ENCODE peak calls at places on chromosome 11, in seven cellular contexts. One of them, this sample, is unnamed.

GRCh38 chr11:86160546-86161149 is 83.9 kb upstream of the EED start:
- DNase-seq in HL-60: no peak
- DNase-seq in kidney tubule cell: peak; percentile 76
- DNase-seq in fibroblast of lung: no peak
- DNase-seq in mucosa of gallbladder: peak; percentile 42
- DNase-seq in GM12865: no peak
- DNase-seq in C1 segment of cervical spinal cord: no peak
- DNase-seq in this sample: no peak

GRCh38 chr11:86625981-86626380 is 46.4 kb downstream of the ME3 start:
- DNase-seq in HL-60: no peak
- DNase-seq in kidney tubule cell: peak; percentile 21
- DNase-seq in fibroblast of lung: no peak
- DNase-seq in mucosa of gallbladder: no peak
- DNase-seq in GM12865: no peak
- DNase-seq in C1 segment of cervical spinal cord: no peak
- DNase-seq in this sample: no peak

GRCh38 chr11:67045314-67045713 is 11.3 kb upstream of the RHOD start:
- DNase-seq in HL-60: no peak
- DNase-seq in kidney tubule cell: peak; percentile 66
- DNase-seq in fibroblast of lung: peak; percentile 85
- DNase-seq in mucosa of gallbladder: no peak
- DNase-seq in GM12865: peak; percentile 55
- DNase-seq in C1 segment of cervical spinal cord: no peak
- DNase-seq in this sample: no peak

GRCh38 chr11:123494195-123495050 is 64.4 kb downstream of the GRAMD1B start:
- DNase-seq in HL-60: no peak
- DNase-seq in kidney tubule cell: peak; percentile 76
- DNase-seq in fibroblast of lung: no peak
- DNase-seq in mucosa of gallbladder: no peak
- DNase-seq in GM12865: no peak
- DNase-seq in C1 segment of cervical spinal cord: no peak
- DNase-seq in this sample: peak; percentile 57

GRCh38 chr11:16953620-16954019 is 60.6 kb downstream of the PLEKHA7 start:
- DNase-seq in HL-60: no peak
- DNase-seq in kidney tubule cell: no peak
- DNase-seq in fibroblast of lung: no peak
- DNase-seq in mucosa of gallbladder: no peak
- DNase-seq in GM12865: no peak
- DNase-seq in C1 segment of cervical spinal cord: no peak
- DNase-seq in this sample: no peak

GRCh38 chr11:59767212-59767611 is 12.0 kb downstream of the STX3 start:
- DNase-seq in HL-60: no peak
- DNase-seq in kidney tubule cell: no peak
- DNase-seq in fibroblast of lung: no peak
- DNase-seq in mucosa of gallbladder: peak; percentile 28
- DNase-seq in GM12865: no peak
- DNase-seq in C1 segment of cervical spinal cord: no peak
- DNase-seq in this sample: no peak

GRCh38 chr11:75603791-75604736 is 42.0 kb downstream of the SERPINH1 start:
- DNase-seq in HL-60: no peak
- DNase-seq in kidney tubule cell: peak; percentile 61
- DNase-seq in fibroblast of lung: peak; percentile 82
- DNase-seq in mucosa of gallbladder: no peak
- DNase-seq in GM12865: no peak
- DNase-seq in C1 segment of cervical spinal cord: no peak
- DNase-seq in this sample: no peak

GRCh38 chr11:117180661-117181585 is 2.4 kb downstream of the SIDT2 start:
- DNase-seq in HL-60: peak; percentile 76
- DNase-seq in kidney tubule cell: peak; percentile 30
- DNase-seq in fibroblast of lung: peak; percentile 77
- DNase-seq in mucosa of gallbladder: peak; percentile 70
- DNase-seq in GM12865: peak; percentile 91
- DNase-seq in C1 segment of cervical spinal cord: no peak
- DNase-seq in this sample: peak; percentile 51

GRCh38 chr11:69917529-69917928 is 98.3 kb upstream of the FGF3 start:
- DNase-seq in HL-60: no peak
- DNase-seq in kidney tubule cell: no peak
- DNase-seq in fibroblast of lung: no peak
- DNase-seq in mucosa of gallbladder: no peak
- DNase-seq in GM12865: no peak
- DNase-seq in C1 segment of cervical spinal cord: no peak
- DNase-seq in this sample: no peak

GRCh38 chr11:118338637-118339061 is 3.9 kb downstream of the CD3D start:
- DNase-seq in HL-60: peak; percentile 23
- DNase-seq in kidney tubule cell: no peak
- DNase-seq in fibroblast of lung: no peak
- DNase-seq in mucosa of gallbladder: peak; percentile 52
- DNase-seq in GM12865: peak; percentile 61
- DNase-seq in C1 segment of cervical spinal cord: no peak
- DNase-seq in this sample: no peak

GRCh38 chr11:67486481-67487195 is 3.8 kb downstream of the AIP start:
- DNase-seq in HL-60: no peak
- DNase-seq in kidney tubule cell: no peak
- DNase-seq in fibroblast of lung: no peak
- DNase-seq in mucosa of gallbladder: no peak
- DNase-seq in GM12865: peak; percentile 90
- DNase-seq in C1 segment of cervical spinal cord: no peak
- DNase-seq in this sample: no peak

GRCh38 chr11:66835762-66836405 is 7.4 kb upstream of the RCE1 start:
- DNase-seq in HL-60: no peak
- DNase-seq in kidney tubule cell: no peak
- DNase-seq in fibroblast of lung: peak; percentile 85
- DNase-seq in mucosa of gallbladder: no peak
- DNase-seq in GM12865: peak; percentile 2
- DNase-seq in C1 segment of cervical spinal cord: no peak
- DNase-seq in this sample: no peak

GRCh38 chr11:945986-946385 is 20.3 kb downstream of the AP2A2 start:
- DNase-seq in HL-60: peak; percentile 27
- DNase-seq in kidney tubule cell: peak; percentile 35
- DNase-seq in fibroblast of lung: peak; percentile 28
- DNase-seq in mucosa of gallbladder: no peak
- DNase-seq in GM12865: no peak
- DNase-seq in C1 segment of cervical spinal cord: no peak
- DNase-seq in this sample: peak; percentile 84

GRCh38 chr11:47981667-47982404 is 1.5 kb downstream of the PTPRJ start:
- DNase-seq in HL-60: no peak
- DNase-seq in kidney tubule cell: peak; percentile 46
- DNase-seq in fibroblast of lung: no peak
- DNase-seq in mucosa of gallbladder: no peak
- DNase-seq in GM12865: no peak
- DNase-seq in C1 segment of cervical spinal cord: no peak
- DNase-seq in this sample: no peak

GRCh38 chr11:116454020-116454645 is 318.7 kb downstream of the BUD13 start:
- DNase-seq in HL-60: peak; percentile 3
- DNase-seq in kidney tubule cell: peak; percentile 55
- DNase-seq in fibroblast of lung: peak; percentile 5
- DNase-seq in mucosa of gallbladder: peak; percentile 48
- DNase-seq in GM12865: peak; percentile 56
- DNase-seq in C1 segment of cervical spinal cord: no peak
- DNase-seq in this sample: no peak

GRCh38 chr11:64874308-64874707 is 4.1 kb downstream of the EHD1 start:
- DNase-seq in HL-60: no peak
- DNase-seq in kidney tubule cell: peak; percentile 74
- DNase-seq in fibroblast of lung: no peak
- DNase-seq in mucosa of gallbladder: no peak
- DNase-seq in GM12865: peak; percentile 49
- DNase-seq in C1 segment of cervical spinal cord: no peak
- DNase-seq in this sample: no peak

GRCh38 chr11:107683807-107684206 is 28.0 kb downstream of the SLN start:
- DNase-seq in HL-60: peak; percentile 26
- DNase-seq in kidney tubule cell: peak; percentile 20
- DNase-seq in fibroblast of lung: no peak
- DNase-seq in mucosa of gallbladder: no peak
- DNase-seq in GM12865: no peak
- DNase-seq in C1 segment of cervical spinal cord: no peak
- DNase-seq in this sample: no peak

GRCh38 chr11:114377612-114378267 is 22.6 kb downstream of the C11orf71 start:
- DNase-seq in HL-60: no peak
- DNase-seq in kidney tubule cell: peak; percentile 67
- DNase-seq in fibroblast of lung: no peak
- DNase-seq in mucosa of gallbladder: no peak
- DNase-seq in GM12865: no peak
- DNase-seq in C1 segment of cervical spinal cord: no peak
- DNase-seq in this sample: no peak

GRCh38 chr11:13183094-13183825 is 94.3 kb upstream of the BMAL1 start:
- DNase-seq in HL-60: no peak
- DNase-seq in kidney tubule cell: peak; percentile 45
- DNase-seq in fibroblast of lung: peak; percentile 61
- DNase-seq in mucosa of gallbladder: no peak
- DNase-seq in GM12865: peak; percentile 42
- DNase-seq in C1 segment of cervical spinal cord: no peak
- DNase-seq in this sample: no peak

GRCh38 chr11:122853971-122854446 is 15.7 kb downstream of the CRTAM start:
- DNase-seq in HL-60: no peak
- DNase-seq in kidney tubule cell: peak; percentile 82
- DNase-seq in fibroblast of lung: peak; percentile 88
- DNase-seq in mucosa of gallbladder: peak; percentile 74
- DNase-seq in GM12865: peak; percentile 66
- DNase-seq in C1 segment of cervical spinal cord: no peak
- DNase-seq in this sample: peak; percentile 65

This sample was measured in neuronal stem cell.